ENCODE peak calls at places on chromosomes 3 and 15, in five cellular contexts. T, X, H, Z and C are unnamed samples.

GRCh38 chr3:150743508-150743907 is 19.5 kb downstream of the SIAH2 start:
- DNase-seq in T (no peak), X (no peak), H (peak; percentile 65), Z (no peak), C (no peak)

GRCh38 chr15:68372291-68372811 is 59.6 kb downstream of the ITGA11 start:
- DNase-seq in T (peak; percentile 42), X (no peak), H (peak; percentile 43), Z (no peak), C (no peak)

GRCh38 chr3:53682807-53683206 is 163.4 kb downstream of the CHDH start:
- DNase-seq in T (no peak), X (no peak), H (no peak), Z (no peak), C (no peak)

GRCh38 chr3:39707314-39707909 is 102.0 kb upstream of the MYRIP start:
- DNase-seq in T (no peak), X (no peak), H (peak; percentile 49), Z (no peak), C (no peak)

GRCh38 chr15:73440571-73440970 is 2.4 kb upstream of the REC114 start:
- DNase-seq in T (no peak), X (no peak), H (no peak), Z (no peak), C (no peak)

GRCh38 chr15:87764461-87765236 is 491.9 kb downstream of the NTRK3 start:
- DNase-seq in T (no peak), X (no peak), H (peak; percentile 41), Z (no peak), C (no peak)

GRCh38 chr3:134791992-134792391 is 3.1 kb upstream of the EPHB1 start:
- DNase-seq in T (no peak), X (no peak), H (no peak), Z (no peak), C (no peak)

GRCh38 chr3:112811150-112811884 is 35.3 kb downstream of the CD200R1L start:
- DNase-seq in T (no peak), X (no peak), H (no peak), Z (no peak), C (no peak)

GRCh38 chr3:56610669-56611335 is 53.8 kb downstream of the CCDC66 start:
- DNase-seq in T (no peak), X (peak; percentile 39), H (no peak), Z (no peak), C (no peak)

GRCh38 chr15:89362203-89363101 is 27.8 kb upstream of the POLG start:
- DNase-seq in T (no peak), X (no peak), H (no peak), Z (no peak), C (peak; percentile 75)

GRCh38 chr3:178267158-178267838 is 268.9 kb upstream of the KCNMB2 start:
- DNase-seq in T (no peak), X (no peak), H (no peak), Z (no peak), C (no peak)

GRCh38 chr3:33645060-33645841 is 72.8 kb downstream of the CLASP2 start:
- DNase-seq in T (peak; percentile 54), X (no peak), H (no peak), Z (no peak), C (peak; percentile 26)

GRCh38 chr3:85567074-85567676 is 608.4 kb downstream of the CADM2 start:
- DNase-seq in T (peak; percentile 80), X (no peak), H (peak; percentile 71), Z (no peak), C (no peak)

GRCh38 chr15:78640840-78641733 is at the start of gene CHRNB4:
- DNase-seq in T (peak; percentile 61), X (no peak), H (no peak), Z (peak; percentile 21), C (no peak)

GRCh38 chr15:57865294-57865693 is 158.8 kb downstream of the POLR2M start:
- DNase-seq in T (peak; percentile 28), X (no peak), H (peak; percentile 17), Z (no peak), C (no peak)

GRCh38 chr3:106692624-106693023 is 684.6 kb upstream of the CCDC54 start:
- DNase-seq in T (no peak), X (no peak), H (no peak), Z (no peak), C (no peak)

GRCh38 chr3:18426597-18426996 is 1.5 kb upstream of the SATB1 start:
- DNase-seq in T (no peak), X (no peak), H (no peak), Z (no peak), C (no peak)

GRCh38 chr3:13141991-13142412 is 68.8 kb upstream of the IQSEC1 start:
- DNase-seq in T (peak; percentile 58), X (no peak), H (peak; percentile 48), Z (no peak), C (no peak)

GRCh38 chr3:43770426-43771103 is 79.8 kb downstream of the ABHD5 start:
- DNase-seq in T (peak; percentile 79), X (peak; percentile 70), H (peak; percentile 50), Z (no peak), C (no peak)

GRCh38 chr15:78033864-78034263 is 43.6 kb downstream of the TBC1D2B start:
- DNase-seq in T (no peak), X (no peak), H (no peak), Z (no peak), C (no peak)

GRCh38 chr15:40340740-40341400 is at the start of gene CCDC9B:
- DNase-seq in T (peak; percentile 90), X (peak; percentile 97), H (peak; percentile 93), Z (no peak), C (no peak)

GRCh38 chr3:82100378-82100777 is 338.9 kb upstream of the GBE1 start:
- DNase-seq in T (no peak), X (no peak), H (no peak), Z (no peak), C (no peak)

GRCh38 chr3:69251078-69251805 is 128.8 kb upstream of the LMOD3 start:
- DNase-seq in T (no peak), X (no peak), H (no peak), Z (no peak), C (no peak)

GRCh38 chr3:61606196-61606595 is 44.8 kb downstream of the PTPRG start:
- DNase-seq in T (no peak), X (no peak), H (no peak), Z (no peak), C (no peak)

GRCh38 chr3:109072208-109072607 is 45.7 kb downstream of the MORC1 start:
- DNase-seq in T (no peak), X (no peak), H (no peak), Z (no peak), C (no peak)

GRCh38 chr3:137724240-137724639 is 39.9 kb upstream of the SOX14 start:
- DNase-seq in T (no peak), X (no peak), H (no peak), Z (no peak), C (no peak)

GRCh38 chr3:24548278-24548677 is 53.6 kb upstream of the THRB start:
- DNase-seq in T (no peak), X (no peak), H (no peak), Z (no peak), C (no peak)

GRCh38 chr3:190064112-190064511 is 56.6 kb downstream of the P3H2 start:
- DNase-seq in T (peak; percentile 21), X (no peak), H (peak; percentile 96), Z (no peak), C (no peak)

GRCh38 chr3:179769411-179770247 is 116.8 kb downstream of the USP13 start:
- DNase-seq in T (no peak), X (no peak), H (no peak), Z (no peak), C (no peak)

DNA sequence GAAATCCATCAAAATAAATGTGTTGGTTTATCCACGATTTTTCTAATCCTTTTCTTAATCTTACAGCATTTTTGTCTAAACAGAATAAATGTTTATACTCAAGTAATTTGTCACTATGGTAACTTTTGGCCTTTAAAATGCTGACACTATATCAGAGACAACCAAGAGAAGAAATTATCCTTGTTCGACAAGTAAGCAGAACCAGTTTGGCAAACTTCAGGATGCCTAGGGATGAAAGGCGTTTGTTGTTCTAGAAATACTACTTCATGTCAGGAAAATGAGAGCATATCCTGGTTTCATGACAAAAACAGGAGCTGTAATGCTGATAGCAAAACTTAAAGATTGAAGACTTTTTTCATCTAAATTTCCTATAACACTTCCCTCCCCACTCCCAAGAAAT is 308.0 kb upstream of the ATP11B start:
- DNase-seq in T (no peak), X (no peak), H (peak; percentile 67), Z (no peak), C (no peak)
- TF ChIP-seq CTCF in T (no peak), X (no peak), H (no peak), Z (no peak), C (no peak)

GRCh38 chr3:49007771-49008528 is 759 bp downstream of the WDR6 start:
- DNase-seq in T (peak; percentile 93), X (peak; percentile 95), H (peak; percentile 90), Z (peak; percentile 85), C (peak; percentile 94)
- TF ChIP-seq CTCF in T (no peak), X (no peak), H (no peak), Z (no peak), C (no peak)

DNA sequence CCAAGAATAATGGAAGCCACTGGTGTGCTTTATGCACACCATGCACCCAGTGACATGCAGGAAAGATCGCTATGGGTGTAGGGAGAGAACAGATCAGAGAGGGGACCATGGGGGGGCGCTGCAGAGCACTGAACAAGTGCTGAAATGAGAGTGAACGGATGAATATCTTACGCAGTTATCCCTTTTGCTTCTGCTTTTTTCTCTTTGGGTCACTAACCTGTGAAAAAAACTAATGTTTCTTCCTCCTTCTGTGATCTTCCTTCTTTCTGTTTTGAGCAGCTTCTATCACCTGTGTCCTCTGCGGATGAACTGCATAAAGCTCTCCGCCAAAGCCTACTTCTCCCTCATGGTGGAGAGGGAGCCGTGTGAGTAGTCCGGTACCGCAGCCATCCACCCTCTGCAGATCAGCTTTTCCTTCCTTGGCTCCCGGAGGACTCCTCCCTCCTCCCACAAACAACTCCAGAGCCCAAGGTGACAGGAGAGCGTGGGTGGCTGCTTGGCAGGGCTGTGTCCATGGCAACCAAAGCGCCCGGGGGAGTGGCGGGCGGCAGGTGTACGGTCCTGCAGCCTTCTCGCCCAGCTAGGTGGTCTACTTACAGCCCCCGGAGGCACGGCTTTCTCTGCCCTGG is 106.2 kb downstream of the DGKG start:
- DNase-seq in T (peak; percentile 51), X (no peak), H (no peak), Z (peak; percentile 64), C (no peak)
- TF ChIP-seq CTCF in T (no peak), X (no peak), H (peak; percentile 46), Z (no peak), C (no peak)

GRCh38 chr15:81814882-81815455 is 230.8 kb downstream of the MEX3B start:
- DNase-seq in T (no peak), X (no peak), H (no peak), Z (no peak), C (no peak)

GRCh38 chr15:81809543-81809942 is 236.3 kb downstream of the MEX3B start:
- DNase-seq in T (peak; percentile 44), X (no peak), H (peak; percentile 15), Z (no peak), C (no peak)

DNA sequence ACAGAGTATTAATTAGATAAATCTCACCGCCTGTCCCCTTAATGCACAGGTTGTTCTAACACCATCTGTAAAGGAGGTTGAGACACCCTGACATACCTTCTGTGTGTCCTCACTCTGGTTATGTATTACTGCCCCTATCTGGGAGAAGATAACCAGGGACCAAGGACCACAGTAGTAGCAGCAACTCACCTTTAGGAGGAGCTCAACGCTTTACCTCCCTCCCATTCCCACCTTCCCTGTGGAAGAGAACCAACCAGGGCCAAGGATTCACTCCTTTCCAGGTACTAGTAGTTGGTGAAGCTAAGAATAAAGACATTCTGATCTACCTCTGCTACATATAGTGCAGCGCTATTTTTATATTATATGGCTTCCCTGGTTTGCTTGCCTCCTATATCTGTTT is 232.6 kb downstream of the MEX3B start:
- DNase-seq in T (no peak), X (no peak), H (peak; percentile 30), Z (no peak), C (no peak)
- TF ChIP-seq CTCF in T (no peak), X (no peak), H (peak; percentile 44), Z (no peak), C (peak; percentile 18)